ENCODE peak calls at places on chromosomes 1 and 21, in seven cellular contexts. J is AG10803, V is A549, C is thoracic aorta, H is astrocyte of the spinal cord, E is AG04449, T is brain microvascular endothelial cell. U is an unnamed sample.

GRCh38 chr1:47174621-47175020 is 15.2 kb downstream of the PDZK1IP1 start:
- DNase-seq in J (no peak), V (no peak), C (no peak), H (no peak), E (no peak), T (no peak), U (no peak)

GRCh38 chr1:26191739-26192138 is 1.3 kb downstream of the CATSPER4 start:
- DNase-seq in J (no peak), V (no peak), C (no peak), H (no peak), E (no peak), T (no peak), U (peak)

GRCh38 chr1:153390938-153391710 is at the start of gene S100A8:
- DNase-seq in J (no peak), V (no peak), C (no peak), H (no peak), E (no peak), T (no peak), U (no peak)

GRCh38 chr1:87437663-87438295 is 109.1 kb downstream of the LMO4 start:
- DNase-seq in J (no peak), V (no peak), C (no peak), H (no peak), E (no peak), T (no peak), U (peak)

GRCh38 chr1:231557411-231557810 is 28.9 kb downstream of the TSNAX start:
- DNase-seq in J (no peak), V (no peak), C (no peak), H (no peak), E (no peak), T (no peak), U (no peak)

GRCh38 chr1:182003025-182003725 is 58.3 kb downstream of the ZNF648 start:
- DNase-seq in J (no peak), V (no peak), C (no peak), H (no peak), E (no peak), T (no peak), U (no peak)

GRCh38 chr1:182601416-182601786 is 2.8 kb downstream of the RGS16 start:
- DNase-seq in J (peak), V (peak), C (no peak), H (peak), E (no peak), T (peak), U (peak)

GRCh38 chr1:22767862-22768261 is 57.2 kb downstream of the EPHB2 start:
- DNase-seq in J (no peak), V (no peak), C (no peak), H (no peak), E (no peak), T (no peak), U (no peak)

GRCh38 chr1:245687636-245688535 is 533.1 kb downstream of the KIF26B start:
- DNase-seq in J (no peak), V (no peak), C (no peak), H (peak), E (no peak), T (no peak), U (no peak)

GRCh38 chr1:65284229-65284628 is 25.1 kb upstream of the DNAJC6 start:
- DNase-seq in J (no peak), V (no peak), C (no peak), H (no peak), E (no peak), T (no peak), U (no peak)

GRCh38 chr1:160137216-160137862 is 14.1 kb upstream of the ATP1A4 start:
- DNase-seq in J (no peak), V (no peak), C (no peak), H (no peak), E (no peak), T (no peak), U (no peak)

GRCh38 chr1:203197625-203198024 is 11.1 kb upstream of the CHI3L1 start:
- DNase-seq in J (peak), V (no peak), C (no peak), H (peak), E (peak), T (peak), U (no peak)

GRCh38 chr21:29145354-29145782 is 14.9 kb downstream of the MAP3K7CL start:
- DNase-seq in J (peak), V (peak), C (peak), H (peak), E (peak), T (peak), U (no peak)

GRCh38 chr1:84145051-84145450 is 980 bp downstream of the PRKACB start:
- DNase-seq in J (no peak), V (no peak), C (no peak), H (no peak), E (no peak), T (no peak), U (no peak)

GRCh38 chr1:90507173-90507572 is 209.9 kb downstream of the BARHL2 start:
- DNase-seq in J (no peak), V (no peak), C (no peak), H (no peak), E (no peak), T (no peak), U (no peak)

GRCh38 chr1:114986286-114986685 is 43.3 kb upstream of the TSHB start:
- DNase-seq in J (peak), V (no peak), C (no peak), H (no peak), E (no peak), T (no peak), U (no peak)

GRCh38 chr1:100927276-100927675 is 31.4 kb downstream of the SLC30A7 start:
- DNase-seq in J (no peak), V (no peak), C (no peak), H (no peak), E (no peak), T (no peak), U (peak)

GRCh38 chr1:226111109-226111864 is 48.8 kb downstream of the H3-3A start:
- DNase-seq in J (no peak), V (no peak), C (no peak), H (no peak), E (no peak), T (no peak), U (no peak)

GRCh38 chr1:212155219-212155618 is 119.7 kb downstream of the DTL start:
- DNase-seq in J (no peak), V (no peak), C (no peak), H (no peak), E (no peak), T (no peak), U (no peak)

GRCh38 chr1:160376525-160377131 is 9.8 kb downstream of the NHLH1 start:
- DNase-seq in J (peak), V (peak), C (no peak), H (peak), E (no peak), T (peak), U (peak)

GRCh38 chr21:32134441-32135159 is 144.2 kb downstream of the MIS18A start:
- DNase-seq in J (no peak), V (no peak), C (no peak), H (no peak), E (no peak), T (no peak), U (no peak)
- H3K4me3 ChIP-seq in J (no peak), V (no peak), C (no peak), H (no peak), E (no peak), T (no peak), U (no peak)

DNA sequence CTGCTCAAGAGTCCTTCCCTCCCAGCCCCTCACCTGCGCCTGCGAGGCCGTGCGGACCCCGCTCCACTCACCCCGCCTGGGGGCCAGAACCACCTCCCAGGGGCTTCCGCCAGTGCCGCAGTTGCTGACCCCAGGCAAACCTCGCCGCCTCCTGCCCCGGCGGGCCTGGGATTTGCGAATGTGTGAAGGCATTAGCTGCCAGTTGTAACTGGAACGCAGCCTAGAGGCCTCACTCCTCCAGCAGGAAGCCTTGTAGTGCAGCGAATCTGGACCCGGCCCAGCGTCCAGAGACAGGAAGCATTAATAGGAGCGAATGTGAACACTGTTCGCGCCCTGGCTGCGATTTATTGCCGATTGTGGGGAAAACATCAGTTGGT is 140.9 kb upstream of the ARHGEF16 start:
- DNase-seq in J (peak), V (no peak), C (peak), H (peak), E (peak), T (peak), U (no peak)
- H3K4me3 ChIP-seq in J (no peak), V (no peak), C (peak), H (no peak), E (no peak), T (no peak), U (no peak)

GRCh38 chr1:38730511-38731397 is 128.8 kb downstream of the RRAGC start:
- DNase-seq in J (no peak), V (no peak), C (no peak), H (no peak), E (no peak), T (no peak), U (no peak)

GRCh38 chr1:38724160-38725131 is 135.1 kb downstream of the RRAGC start:
- DNase-seq in J (no peak), V (no peak), C (no peak), H (no peak), E (no peak), T (no peak), U (no peak)

GRCh38 chr1:38721816-38722215 is 137.8 kb downstream of the RRAGC start:
- DNase-seq in J (no peak), V (no peak), C (no peak), H (no peak), E (no peak), T (no peak), U (no peak)

GRCh38 chr1:38728176-38728908 is 131.2 kb downstream of the RRAGC start:
- DNase-seq in J (peak), V (no peak), C (peak), H (peak), E (peak), T (peak), U (no peak)

GRCh38 chr1:38727629-38728175 is 131.9 kb downstream of the RRAGC start:
- DNase-seq in J (no peak), V (no peak), C (no peak), H (no peak), E (no peak), T (no peak), U (no peak)
- H3K4me3 ChIP-seq in J (no peak), V (no peak), C (peak), H (no peak), E (peak), T (no peak), U (no peak)

GRCh38 chr21:35370071-35370470 is 321.0 kb upstream of the RUNX1 start:
- DNase-seq in J (no peak), V (no peak), C (no peak), H (no peak), E (no peak), T (no peak), U (no peak)

GRCh38 chr21:35363458-35363857 is 314.4 kb upstream of the RUNX1 start:
- DNase-seq in J (no peak), V (no peak), C (no peak), H (no peak), E (no peak), T (no peak), U (no peak)

GRCh38 chr21:35368326-35368725 is 319.2 kb upstream of the RUNX1 start:
- DNase-seq in J (no peak), V (no peak), C (no peak), H (no peak), E (no peak), T (no peak), U (no peak)

GRCh38 chr21:35367558-35367957 is 318.5 kb upstream of the RUNX1 start:
- DNase-seq in J (no peak), V (no peak), C (no peak), H (no peak), E (no peak), T (no peak), U (no peak)

DNA sequence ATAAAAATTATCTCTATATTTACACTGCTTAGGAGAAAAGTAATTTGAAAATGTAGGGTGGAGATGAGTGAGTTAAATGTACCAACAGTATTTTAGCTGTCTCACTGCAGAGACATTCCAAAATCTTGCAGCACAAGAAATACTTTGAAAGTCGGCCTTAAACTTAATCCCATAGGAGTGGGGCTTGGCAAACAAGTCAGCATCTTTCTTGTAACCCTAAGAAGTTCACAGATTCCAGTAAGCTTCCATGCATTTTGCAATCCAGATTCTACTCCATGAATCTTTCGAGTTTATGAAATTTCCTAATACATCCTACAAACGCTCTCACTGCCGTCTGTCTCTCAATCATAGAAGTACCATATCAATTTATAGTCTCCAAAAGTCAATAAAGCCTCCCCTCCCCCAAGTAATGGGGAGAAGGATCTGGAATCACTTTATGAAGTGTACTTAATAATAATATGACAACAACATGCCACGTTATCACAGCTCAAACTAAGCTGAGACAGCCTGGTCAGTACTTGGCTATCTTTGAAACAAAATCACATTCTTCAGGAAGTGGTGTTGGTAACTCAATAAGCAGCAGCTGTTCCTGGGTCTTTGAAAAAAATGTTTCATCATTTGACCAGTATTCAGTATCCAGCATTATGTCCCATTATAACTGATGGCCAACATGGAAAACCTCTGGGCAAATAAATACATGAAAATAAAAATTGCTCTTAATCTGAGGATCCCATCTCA is 317.4 kb upstream of the RUNX1 start:
- DNase-seq in J (peak), V (no peak), C (no peak), H (peak), E (peak), T (peak), U (no peak)
- H3K4me3 ChIP-seq in J (no peak), V (no peak), C (no peak), H (no peak), E (no peak), T (no peak), U (no peak)